ENCODE peak calls at places on chromosomes 7 and 10, in seven cellular contexts. B, I, O, F, C, G and V are unnamed samples.

GRCh38 chr7:464712-465461 is 54.8 kb downstream of the PDGFA start:
- DNase-seq in C (no peak), I (no peak), O (peak), B (peak), G (no peak), F (no peak), V (no peak)

GRCh38 chr7:127081539-127081938 is 171.2 kb downstream of the GRM8 start:
- DNase-seq in I (no peak), G (no peak), F (no peak), B (no peak), O (no peak), C (no peak), V (no peak)

GRCh38 chr10:101839421-101840063 is 4.1 kb downstream of the KCNIP2 start:
- DNase-seq in B (peak), I (no peak), G (peak), C (no peak), O (peak), F (no peak), V (peak)

GRCh38 chr10:8677642-8678041 is 623.2 kb downstream of the GATA3 start:
- DNase-seq in O (no peak), C (no peak), G (no peak), I (no peak), F (no peak), B (no peak), V (no peak)

GRCh38 chr10:536935-537334 is 152.5 kb downstream of the DIP2C start:
- DNase-seq in F (no peak), I (no peak), C (no peak), G (no peak), O (no peak), B (no peak), V (peak)

GRCh38 chr7:3559178-3559765 is 258.2 kb downstream of the SDK1 start:
- DNase-seq in F (no peak), I (peak), C (peak), O (peak), B (no peak), G (no peak), V (peak)

GRCh38 chr7:121331048-121331447 is 2.2 kb downstream of the WNT16 start:
- DNase-seq in I (no peak), C (no peak), G (no peak), O (no peak), B (no peak), F (no peak), V (no peak)

GRCh38 chr7:49260501-49260900 is 336.2 kb downstream of the CDC14C start:
- DNase-seq in G (no peak), B (no peak), O (no peak), I (no peak), C (no peak), F (no peak), V (no peak)

GRCh38 chr10:110758898-110759297 is 112.8 kb upstream of the PDCD4 start:
- DNase-seq in G (no peak), F (no peak), B (no peak), C (peak), I (no peak), O (peak), V (no peak)

GRCh38 chr10:12466701-12467100 is 117.4 kb downstream of the CAMK1D start:
- DNase-seq in F (peak), I (no peak), G (no peak), B (no peak), C (no peak), O (no peak), V (no peak)

GRCh38 chr7:40057292-40057691 is 77.1 kb downstream of the MPLKIP start:
- DNase-seq in F (no peak), O (peak), C (no peak), I (no peak), G (peak), B (no peak), V (no peak)

DNA sequence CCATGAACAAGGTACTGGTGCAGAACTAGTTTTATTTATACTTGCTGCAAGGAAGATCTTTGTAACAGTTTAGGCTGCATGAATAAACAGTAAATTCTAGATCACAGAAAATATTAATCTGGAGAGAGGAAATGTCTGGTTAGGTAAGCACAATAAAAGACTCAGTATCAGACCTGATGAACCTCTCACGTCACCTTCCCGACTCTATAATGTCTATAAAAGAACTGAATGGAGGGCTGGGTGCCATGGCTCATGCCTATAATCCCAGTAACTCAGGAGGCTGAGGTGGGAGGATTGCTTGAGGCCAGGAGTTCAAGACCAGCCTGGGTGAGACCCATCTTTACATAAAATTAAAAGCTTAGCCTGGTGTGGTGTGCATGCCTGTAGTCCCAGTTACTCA is 65.9 kb downstream of the FAM171A1 start:
- DNase-seq in B (no peak), F (no peak), I (no peak), G (no peak), C (no peak), O (no peak), V (no peak)
- H3K4me3 ChIP-seq in B (no peak), F (no peak), I (no peak), G (no peak), C (no peak), O (no peak), V (no peak)

GRCh38 chr10:63008491-63008890 is 124.6 kb upstream of the NRBF2 start:
- DNase-seq in B (no peak), I (no peak), O (peak), F (no peak), G (no peak), C (no peak), V (no peak)

GRCh38 chr10:63005246-63005645 is 127.9 kb upstream of the NRBF2 start:
- DNase-seq in I (no peak), B (no peak), O (peak), F (no peak), C (no peak), G (no peak), V (no peak)

GRCh38 chr10:63007112-63007511 is 126.0 kb upstream of the NRBF2 start:
- DNase-seq in C (no peak), O (no peak), F (no peak), B (no peak), G (no peak), I (no peak), V (no peak)

DNA sequence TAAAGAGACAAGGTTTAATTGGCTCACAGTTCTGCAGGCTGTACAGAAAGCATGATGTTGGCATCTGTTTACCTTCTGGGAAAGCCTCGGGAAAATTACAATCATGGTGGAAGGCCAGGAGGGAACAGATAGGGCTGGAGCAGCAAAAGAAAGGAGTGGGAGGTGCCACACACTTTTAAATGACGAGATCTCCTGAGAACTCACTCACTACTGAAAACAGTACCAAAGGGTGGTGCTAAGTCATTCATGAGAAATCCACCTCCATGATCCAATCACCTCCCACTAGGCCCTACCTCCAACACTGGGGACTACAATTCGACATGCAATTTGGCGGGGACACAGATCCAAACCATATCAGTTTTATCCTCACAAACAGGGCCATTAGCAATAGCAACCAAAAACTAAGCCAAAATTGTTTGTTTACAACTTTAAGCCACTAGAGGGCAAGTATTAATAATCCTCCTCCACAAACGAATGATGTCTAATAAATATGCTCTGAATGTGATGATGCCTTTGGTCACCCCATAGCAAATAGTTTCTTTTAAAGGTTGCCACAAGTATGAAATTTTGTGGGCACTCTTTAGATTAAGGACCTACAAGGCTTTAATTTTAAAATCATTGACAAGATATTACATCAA is 129.2 kb upstream of the NRBF2 start:
- DNase-seq in O (no peak), I (no peak), C (no peak), G (no peak), B (no peak), F (no peak), V (no peak)
- TF ChIP-seq CTCF in O (peak), I (peak), C (peak), G (no peak), B (no peak), F (no peak), V (peak)

GRCh38 chr10:118046491-118047362 is at the start of gene RAB11FIP2:
- DNase-seq in I (no peak), C (peak), B (peak), F (peak), G (peak), O (peak), V (peak)

GRCh38 chr10:118047363-118047719 is 600 bp upstream of the RAB11FIP2 start:
- DNase-seq in O (no peak), F (no peak), C (no peak), I (no peak), G (no peak), B (peak), V (no peak)

GRCh38 chr10:118045842-118046490 is 775 bp downstream of the RAB11FIP2 start:
- DNase-seq in O (peak), B (peak), C (no peak), G (peak), I (no peak), F (peak), V (peak)

GRCh38 chr10:118042827-118043242 is 3.9 kb downstream of the RAB11FIP2 start:
- DNase-seq in F (no peak), B (no peak), I (no peak), G (no peak), C (no peak), O (peak), V (no peak)

DNA sequence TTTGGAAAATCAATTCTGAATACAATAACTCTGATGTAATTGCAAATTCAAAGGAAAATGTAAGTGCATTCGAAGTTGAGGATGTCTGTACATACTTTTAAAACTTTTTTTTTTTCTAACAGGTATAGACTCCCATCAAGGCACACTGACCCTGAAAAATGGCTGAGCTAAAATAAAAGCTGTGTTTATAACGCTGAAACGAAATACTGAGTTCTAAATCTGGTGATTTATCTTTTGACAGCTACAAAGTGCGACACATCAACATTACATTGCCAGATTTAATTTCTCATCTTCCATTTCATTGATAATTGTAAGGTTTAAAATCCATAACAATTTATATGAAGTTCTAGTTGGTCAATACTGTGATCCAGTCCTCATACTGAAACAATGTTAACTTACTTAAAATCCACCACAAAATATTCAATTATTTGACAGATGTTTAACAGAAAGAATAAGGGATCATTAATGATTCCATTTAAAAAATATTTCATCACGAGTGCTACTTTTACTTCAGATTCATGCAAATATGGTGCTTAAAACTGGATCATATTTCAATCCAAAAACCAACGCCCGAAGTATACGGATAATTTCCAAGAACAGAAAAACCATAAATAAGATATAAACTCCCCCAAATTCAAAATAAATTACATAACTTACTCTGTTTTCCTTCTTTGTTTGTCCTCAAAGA is 1.4 kb downstream of the RAB11FIP2 start:
- DNase-seq in I (no peak), G (no peak), B (no peak), F (no peak), O (no peak), C (no peak), V (no peak)
- H3K4me3 ChIP-seq in I (peak), G (no peak), B (peak), F (peak), O (peak), C (peak), V (peak)

GRCh38 chr10:44284198-44285084 is 100.5 kb downstream of the CXCL12 start:
- DNase-seq in G (no peak), O (no peak), I (no peak), B (no peak), F (no peak), C (no peak), V (no peak)
- TF ChIP-seq CTCF in G (no peak), O (no peak), I (peak), B (no peak), F (no peak), C (no peak), V (no peak)

GRCh38 chr7:73977626-73978618 is 50.1 kb upstream of the ELN start:
- DNase-seq in G (no peak), O (no peak), F (peak), I (no peak), C (no peak), B (peak), V (peak)
- H3K4me3 ChIP-seq in G (no peak), O (no peak), F (no peak), I (no peak), C (no peak), B (no peak), V (no peak)